ENCODE peak calls at places on chromosome 22, in seven cellular contexts. Z, M, W, H, I, B and R are unnamed samples.

GRCh38 chr22:25362215-25362882 is 142.9 kb downstream of the CRYBB2 start:
- DNase-seq in I (peak; percentile 67), Z (peak; percentile 86), H (peak; percentile 45), M (peak; percentile 58), W (peak; percentile 84), B (peak; percentile 16), R (peak; percentile 81)

GRCh38 chr22:43044402-43044801 is 29.5 kb upstream of the PACSIN2 start:
- DNase-seq in W (no peak), B (no peak), Z (no peak), H (no peak), I (no peak), M (no peak), R (no peak)

GRCh38 chr22:22939537-22940368 is 52.1 kb downstream of the IGLL5 start:
- DNase-seq in W (no peak), Z (no peak), I (no peak), M (no peak), B (no peak), H (no peak), R (no peak)

GRCh38 chr22:35140879-35141745 is 75.2 kb downstream of the ISX start:
- DNase-seq in H (no peak), M (no peak), I (no peak), Z (peak; percentile 49), W (no peak), B (no peak), R (no peak)

GRCh38 chr22:30240541-30241417 is 5.8 kb downstream of the LIF start:
- DNase-seq in W (no peak), I (no peak), H (no peak), M (no peak), B (no peak), Z (no peak), R (no peak)

GRCh38 chr22:27978317-27978716 is 59.3 kb upstream of the PITPNB start:
- DNase-seq in Z (no peak), M (no peak), H (no peak), B (no peak), I (no peak), W (no peak), R (no peak)

GRCh38 chr22:27802389-27803079 is 978 bp upstream of the MN1 start:
- DNase-seq in W (no peak), I (no peak), H (no peak), M (no peak), Z (no peak), B (no peak), R (no peak)

GRCh38 chr22:19429950-19430889 is 1.3 kb downstream of the HIRA start:
- DNase-seq in B (no peak), M (no peak), Z (no peak), W (peak; percentile 40), I (no peak), H (peak; percentile 15), R (peak; percentile 65)

GRCh38 chr22:32590556-32590955 is 115.9 kb downstream of the FBXO7 start:
- DNase-seq in H (no peak), M (no peak), Z (no peak), I (no peak), W (no peak), B (no peak), R (no peak)

GRCh38 chr22:31148516-31148915 is 8.2 kb upstream of the PLA2G3 start:
- DNase-seq in H (no peak), I (peak; percentile 55), M (no peak), W (no peak), B (no peak), Z (peak; percentile 28), R (no peak)

GRCh38 chr22:26038365-26038764 is 130.9 kb upstream of the SEZ6L start:
- DNase-seq in B (no peak), M (no peak), I (no peak), H (no peak), W (no peak), Z (no peak), R (no peak)

GRCh38 chr22:27283714-27284113 is 517.8 kb downstream of the MN1 start:
- DNase-seq in W (no peak), Z (no peak), B (no peak), M (no peak), H (no peak), I (no peak), R (no peak)

GRCh38 chr22:45009881-45010531 is at the start of gene PHF21B:
- DNase-seq in I (no peak), W (peak; percentile 51), M (peak; percentile 26), B (peak; percentile 50), H (no peak), Z (peak; percentile 98), R (peak; percentile 43)

GRCh38 chr22:39292561-39293074 is 26.8 kb downstream of the RPL3 start:
- DNase-seq in W (no peak), I (peak; percentile 96), M (no peak), Z (no peak), H (no peak), B (peak; percentile 57), R (no peak)

GRCh38 chr22:35560366-35560765 is 19.7 kb downstream of the RASD2 start:
- DNase-seq in M (no peak), B (no peak), Z (no peak), I (no peak), H (no peak), W (no peak), R (no peak)

GRCh38 chr22:39917776-39918493 is 17.1 kb downstream of the GRAP2 start:
- DNase-seq in M (no peak), I (no peak), B (no peak), W (no peak), Z (no peak), H (no peak), R (no peak)

GRCh38 chr22:35917651-35918050 is 111.0 kb downstream of the RBFOX2 start:
- DNase-seq in I (no peak), Z (no peak), B (no peak), M (no peak), H (no peak), W (no peak), R (no peak)

GRCh38 chr22:19111140-19111539 is 11.1 kb downstream of the DGCR2 start:
- DNase-seq in Z (peak; percentile 32), I (no peak), H (no peak), W (no peak), B (no peak), M (no peak), R (no peak)

GRCh38 chr22:45425101-45425500 is 11.6 kb downstream of the RIBC2 start:
- DNase-seq in Z (no peak), B (no peak), W (no peak), H (no peak), M (no peak), I (no peak), R (no peak)

GRCh38 chr22:35301370-35301874 is 1.7 kb downstream of the TOM1 start:
- DNase-seq in W (no peak), H (no peak), M (no peak), I (no peak), B (no peak), Z (no peak), R (no peak)

GRCh38 chr22:49398115-49398514 is 429.6 kb downstream of the BRD1 start:
- DNase-seq in H (no peak), M (no peak), B (no peak), W (no peak), I (peak; percentile 44), Z (no peak), R (no peak)

GRCh38 chr22:22071455-22071854 is 88.9 kb upstream of the TOP3B start:
- DNase-seq in Z (no peak), H (no peak), W (no peak), M (no peak), I (no peak), B (no peak), R (no peak)

GRCh38 chr22:26617251-26618199 is at the start of gene CRYBB1:
- DNase-seq in Z (no peak), W (no peak), H (no peak), M (no peak), B (peak; percentile 21), I (no peak), R (no peak)

GRCh38 chr22:19525116-19525660 is 978 bp upstream of the CLDN5 start:
- DNase-seq in Z (peak; percentile 43), I (no peak), B (no peak), W (no peak), M (no peak), H (no peak), R (no peak)

GRCh38 chr22:28025333-28025732 is 106.3 kb upstream of the PITPNB start:
- DNase-seq in W (no peak), H (no peak), I (no peak), B (no peak), Z (no peak), M (no peak), R (no peak)

GRCh38 chr22:49847751-49848689 is 5.6 kb upstream of the ZBED4 start:
- DNase-seq in Z (no peak), H (no peak), B (no peak), W (no peak), M (no peak), I (no peak), R (no peak)

GRCh38 chr22:49733631-49734030 is 94.0 kb downstream of the BRD1 start:
- DNase-seq in M (no peak), I (no peak), B (no peak), Z (peak; percentile 23), H (no peak), W (no peak), R (no peak)

GRCh38 chr22:35539910-35540599 is 576 bp upstream of the RASD2 start:
- DNase-seq in Z (peak; percentile 95), M (peak; percentile 55), H (peak; percentile 66), W (peak; percentile 79), I (no peak), B (peak; percentile 66), R (peak; percentile 71)

GRCh38 chr22:40534379-40535188 is 101.9 kb downstream of the MRTFA start:
- DNase-seq in W (no peak), I (no peak), B (peak; percentile 1), Z (no peak), M (no peak), H (no peak), R (no peak)